ENCODE peak calls at places on chromosome 13, in nine cellular contexts. S is stimulated activated CD8-positive, alpha-beta memory T cell treated with anti-CD3 and anti-CD28 coated beads, Interleukin-2, amount 100 ng/mL, for 48 hours; B is neural progenitor cell; T is hypothalamus; R is SK-N-SH; O is effector CD4-positive, alpha-beta T cell; E is A172; F is nephron progenitor cell; C is HS-5. U is an unnamed sample.

GRCh38 chr13:25977216-25977615 is 74.6 kb downstream of the SHISA2 start:
- DNase-seq in S (no peak), B (peak), T (no peak), R (no peak), O (no peak), E (no peak), F (no peak), C (no peak), U (peak)

GRCh38 chr13:90105276-90105675 is 1242.2 kb upstream of the MIR17HG start:
- DNase-seq in S (no peak), B (no peak), T (no peak), R (no peak), O (no peak), E (peak), F (no peak), C (peak), U (peak)

GRCh38 chr13:94249512-94249911 is 230.0 kb downstream of the DCT start:
- DNase-seq in S (no peak), B (peak), T (no peak), R (no peak), O (no peak), E (peak), F (no peak), C (no peak), U (peak)

GRCh38 chr13:43411741-43412140 is 375.0 kb downstream of the ENOX1 start:
- DNase-seq in S (no peak), B (no peak), T (peak), R (no peak), O (no peak), E (no peak), F (no peak), C (no peak), U (no peak)

GRCh38 chr13:73984201-73984600 is 150.0 kb downstream of the KLF12 start:
- DNase-seq in S (no peak), B (no peak), T (no peak), R (no peak), O (no peak), E (no peak), F (no peak), C (no peak), U (no peak)

GRCh38 chr13:110348751-110349150 is 41.7 kb downstream of the COL4A2 start:
- DNase-seq in S (no peak), B (no peak), T (no peak), R (no peak), O (no peak), E (no peak), F (no peak), C (no peak), U (no peak)

GRCh38 chr13:45297456-45298205 is 43.4 kb downstream of the TPT1 start:
- DNase-seq in S (no peak), B (no peak), T (peak), R (no peak), O (no peak), E (no peak), F (no peak), C (no peak), U (no peak)

GRCh38 chr13:110244096-110244830 is 62.7 kb downstream of the COL4A1 start:
- DNase-seq in S (no peak), B (no peak), T (no peak), R (no peak), O (no peak), E (no peak), F (no peak), C (no peak), U (no peak)

GRCh38 chr13:44703371-44703770 is 127.2 kb upstream of the TSC22D1 start:
- DNase-seq in S (no peak), B (no peak), T (no peak), R (no peak), O (no peak), E (peak), F (no peak), C (no peak), U (peak)

GRCh38 chr13:44302233-44302632 is 71.4 kb upstream of the SERP2 start:
- DNase-seq in S (no peak), B (no peak), T (no peak), R (no peak), O (no peak), E (no peak), F (no peak), C (no peak), U (peak)